ENCODE peak calls at places on chromosomes 6 and 20, in five cellular contexts. N, E, L, A and G are unnamed samples.

GRCh38 chr20:54651252-54651651 is 175.9 kb downstream of the DOK5 start:
- DNase-seq in N (no peak), E (no peak), L (no peak), A (no peak), G (no peak)

GRCh38 chr6:139368661-139369060 is 5.8 kb downstream of the CITED2 start:
- DNase-seq in N (no peak), E (no peak), L (no peak), A (no peak), G (no peak)

GRCh38 chr6:47437592-47437991 is 40.0 kb upstream of the CD2AP start:
- DNase-seq in N (no peak), E (no peak), L (no peak), A (no peak), G (no peak)

GRCh38 chr20:237918-238317 is 10.9 kb downstream of the DEFB129 start:
- DNase-seq in N (no peak), E (no peak), L (no peak), A (no peak), G (no peak)

GRCh38 chr6:145815351-145815772 is 767 bp upstream of the FBXO30 start:
- DNase-seq in N (no peak), E (peak; percentile 69), L (no peak), A (no peak), G (no peak)

GRCh38 chr20:61896058-61896961 is 169.4 kb downstream of the TAF4 start:
- DNase-seq in N (peak; percentile 25), E (peak; percentile 68), L (peak; percentile 20), A (no peak), G (no peak)

GRCh38 chr6:107657755-107658461 is 166.2 kb downstream of the SCML4 start:
- DNase-seq in N (peak; percentile 23), E (peak; percentile 77), L (no peak), A (peak; percentile 64), G (no peak)

GRCh38 chr6:1315560-1316386 is 3.9 kb downstream of the FOXQ1 start:
- DNase-seq in N (no peak), E (no peak), L (no peak), A (no peak), G (no peak)

GRCh38 chr6:31007694-31008093 is 2.6 kb upstream of the MUC22 start:
- DNase-seq in N (no peak), E (no peak), L (peak; percentile 76), A (peak; percentile 48), G (no peak)

GRCh38 chr6:136244061-136244616 is 6.0 kb downstream of the MTFR2 start:
- DNase-seq in N (no peak), E (no peak), L (no peak), A (peak; percentile 37), G (no peak)

GRCh38 chr6:27795697-27796494 is 116.3 kb downstream of the OR2B2 start:
- DNase-seq in N (peak; percentile 97), E (no peak), L (peak; percentile 83), A (peak; percentile 84), G (peak; percentile 9)

GRCh38 chr6:143346004-143346403 is 104.5 kb downstream of the ADAT2 start:
- DNase-seq in N (no peak), E (no peak), L (no peak), A (no peak), G (no peak)

GRCh38 chr6:136774228-136775041 is 17.8 kb downstream of the MAP3K5 start:
- DNase-seq in N (no peak), E (no peak), L (peak; percentile 77), A (peak; percentile 15), G (no peak)

GRCh38 chr20:57656821-57657536 is 36.8 kb upstream of the ZBP1 start:
- DNase-seq in N (no peak), E (peak; percentile 36), L (no peak), A (no peak), G (no peak)

GRCh38 chr20:19784511-19785172 is 26.6 kb downstream of the RIN2 start:
- DNase-seq in N (peak; percentile 79), E (peak; percentile 75), L (peak; percentile 82), A (peak; percentile 76), G (no peak)

GRCh38 chr20:37615507-37616425 is 78.1 kb upstream of the CTNNBL1 start:
- DNase-seq in N (peak; percentile 66), E (no peak), L (peak; percentile 16), A (no peak), G (no peak)

GRCh38 chr6:42028234-42029061 is 21.9 kb upstream of the TAF8 start:
- DNase-seq in N (no peak), E (peak; percentile 61), L (no peak), A (no peak), G (no peak)

GRCh38 chr20:61252601-61253263 is 671 bp downstream of the CDH4 start:
- DNase-seq in N (no peak), E (peak; percentile 51), L (peak; percentile 32), A (no peak), G (no peak)

GRCh38 chr6:156107514-156108150 is 652.0 kb upstream of the NOX3 start:
- DNase-seq in N (no peak), E (no peak), L (no peak), A (no peak), G (no peak)
- H3K27ac ChIP-seq in N (no peak overlapping the region), E (no peak overlapping the region), L (no peak overlapping the region), A (no peak overlapping the region), G (no peak overlapping the region)

DNA sequence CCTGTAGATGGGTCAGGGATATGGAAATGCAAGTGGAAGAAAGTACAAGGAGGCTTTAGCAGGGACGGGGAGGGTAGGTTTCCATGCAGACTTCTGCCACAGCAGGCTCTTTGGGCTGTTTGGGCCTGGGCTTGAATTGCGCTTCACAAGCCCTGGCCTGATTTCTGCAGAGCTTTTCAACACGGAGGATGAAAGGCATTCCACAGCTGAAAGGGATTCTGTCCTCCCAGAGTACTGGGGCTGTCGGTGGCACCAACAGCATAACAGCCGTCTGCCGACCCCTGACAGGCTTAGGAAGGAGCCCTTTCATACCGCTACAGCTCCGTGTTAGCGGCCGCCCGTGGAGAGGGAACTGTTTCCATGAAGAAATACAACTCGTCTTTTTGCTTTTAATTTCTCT is 22.9 kb upstream of the TBC1D7 start:
- DNase-seq in N (no peak), E (no peak), L (no peak), A (no peak), G (no peak)
- H3K27ac ChIP-seq in N (peak overlapping the region; percentile 14), E (no peak overlapping the region), L (no peak overlapping the region), A (no peak overlapping the region), G (no peak overlapping the region)

DNA sequence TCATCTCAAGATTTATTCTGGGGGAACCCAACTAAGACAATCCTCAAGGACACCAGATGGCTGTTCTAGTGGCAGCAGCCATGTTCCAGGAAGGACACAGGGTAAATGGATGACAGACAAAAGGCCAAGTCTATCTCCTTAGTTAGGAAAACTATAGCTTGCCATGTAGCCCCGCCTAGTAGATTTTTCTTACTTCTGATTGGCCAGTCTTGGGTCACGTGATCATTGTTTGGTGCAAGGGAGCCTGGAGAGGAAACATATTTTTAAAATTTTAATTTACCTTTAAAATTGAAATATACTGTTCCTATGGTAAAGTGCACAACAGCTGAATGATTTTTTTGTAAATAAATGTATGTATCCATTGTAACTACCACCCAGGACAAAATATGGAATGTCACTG is 4.4 kb upstream of the KCNS1 start:
- DNase-seq in N (no peak), E (no peak), L (no peak), A (no peak), G (no peak)
- H3K27ac ChIP-seq in N (no peak overlapping the region), E (no peak overlapping the region), L (peak overlapping the region; percentile 50), A (no peak overlapping the region), G (no peak overlapping the region)

GRCh38 chr6:105437236-105437635 is 34.4 kb upstream of the PREP start:
- DNase-seq in N (no peak), E (no peak), L (no peak), A (no peak), G (no peak)

GRCh38 chr6:105430685-105431084 is 27.8 kb upstream of the PREP start:
- DNase-seq in N (no peak), E (no peak), L (no peak), A (no peak), G (no peak)

GRCh38 chr6:105432797-105433196 is 29.9 kb upstream of the PREP start:
- DNase-seq in N (no peak), E (no peak), L (peak; percentile 69), A (peak; percentile 46), G (no peak)

GRCh38 chr6:105431226-105431625 is 28.3 kb upstream of the PREP start:
- DNase-seq in N (peak; percentile 57), E (no peak), L (peak; percentile 46), A (peak; percentile 15), G (no peak)

GRCh38 chr6:105433723-105434122 is 30.8 kb upstream of the PREP start:
- DNase-seq in N (no peak), E (no peak), L (peak; percentile 15), A (no peak), G (no peak)
- H3K27ac ChIP-seq in N (no peak overlapping the region), E (no peak overlapping the region), L (no peak overlapping the region), A (no peak overlapping the region), G (no peak overlapping the region)

DNA sequence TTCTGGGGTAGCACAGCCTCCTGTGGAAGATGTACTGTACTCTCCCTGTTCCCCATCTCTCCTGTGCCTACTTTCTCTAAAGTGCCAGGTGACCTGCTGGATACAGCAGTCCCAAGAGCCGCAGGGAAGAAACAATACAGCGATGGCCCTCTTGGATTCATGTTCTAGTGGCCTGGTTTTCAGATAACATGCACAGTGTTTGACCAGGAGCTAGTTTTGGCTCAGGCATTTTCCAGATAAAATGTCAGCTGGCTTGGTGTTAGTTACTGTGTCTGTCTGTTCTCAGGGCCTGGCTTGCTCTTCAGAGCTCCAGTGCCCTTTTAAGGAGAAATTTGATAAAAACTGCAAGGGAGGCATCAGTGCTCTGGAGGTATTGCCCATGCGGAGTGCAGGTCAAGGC is 41.3 kb downstream of the GABRR2 start:
- DNase-seq in N (no peak), E (no peak), L (no peak), A (no peak), G (no peak)
- H3K27ac ChIP-seq in N (no peak overlapping the region), E (no peak overlapping the region), L (no peak overlapping the region), A (no peak overlapping the region), G (no peak overlapping the region)

DNA sequence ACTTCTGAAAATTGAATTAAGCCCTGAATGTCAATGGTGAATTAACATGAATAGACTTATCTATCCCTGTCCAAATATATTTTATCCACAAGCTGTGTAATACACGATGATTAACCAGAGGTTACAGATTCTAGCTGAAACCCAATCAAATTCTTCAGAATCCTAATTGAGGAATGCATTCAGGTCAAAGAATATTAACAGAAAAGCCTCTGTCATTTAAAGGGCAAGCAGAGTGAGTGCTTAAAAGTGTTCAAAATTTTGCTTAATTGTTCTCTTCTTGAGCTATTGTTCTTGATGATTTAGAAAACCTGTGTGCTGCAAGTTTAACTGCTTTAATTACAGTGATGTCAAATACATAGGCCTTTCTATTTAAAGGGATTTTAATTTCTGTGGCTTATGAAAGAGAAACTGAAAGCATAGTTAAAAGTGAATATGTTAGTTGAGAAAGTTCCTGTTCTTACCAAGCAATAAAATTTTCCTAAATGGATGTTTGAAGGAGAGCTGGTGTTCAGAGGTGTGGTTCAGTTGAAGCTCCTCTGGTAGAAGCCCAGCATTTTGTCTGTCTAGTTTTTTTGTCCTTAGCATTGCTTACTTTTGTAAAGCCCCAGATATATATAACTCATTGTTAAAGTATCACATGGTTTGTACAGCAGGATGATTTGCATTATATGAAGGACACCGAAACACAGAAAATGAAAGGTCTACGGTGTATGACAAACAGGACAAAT is 466.3 kb upstream of the PLCB4 start:
- DNase-seq in N (no peak), E (no peak), L (no peak), A (no peak), G (no peak)
- H3K27ac ChIP-seq in N (peak overlapping the region; percentile 49), E (no peak overlapping the region), L (no peak overlapping the region), A (no peak overlapping the region), G (no peak overlapping the region)